ENCODE peak calls at places on chromosomes 12 and 14, in nine cellular contexts. One of them, this sample, is unnamed.

GRCh38 chr12:121632069-121632970 is 6.0 kb downstream of the ORAI1 start:
- DNase-seq in type B pancreatic cell: no peak
- DNase-seq in WERI-Rb-1: no peak
- DNase-seq in A549: no peak
- DNase-seq in psoas muscle: no peak
- DNase-seq in tibial artery: no peak
- DNase-seq in AG10803: no peak
- DNase-seq in epithelial cell of esophagus: no peak
- DNase-seq in uterus: no peak
- DNase-seq in this sample: no peak

GRCh38 chr12:89950421-89950820 is 241.8 kb upstream of the ATP2B1 start:
- DNase-seq in WERI-Rb-1: no peak
- DNase-seq in uterus: no peak
- DNase-seq in psoas muscle: no peak
- DNase-seq in AG10803: no peak
- DNase-seq in tibial artery: no peak
- DNase-seq in A549: no peak
- DNase-seq in type B pancreatic cell: no peak
- DNase-seq in epithelial cell of esophagus: no peak
- DNase-seq in this sample: no peak

GRCh38 chr12:53965251-53966069 is 7.5 kb upstream of the HOXC11 start:
- DNase-seq in A549: no peak
- DNase-seq in uterus: peak; percentile 71
- DNase-seq in tibial artery: peak; percentile 91
- DNase-seq in psoas muscle: no peak
- DNase-seq in WERI-Rb-1: no peak
- DNase-seq in epithelial cell of esophagus: no peak
- DNase-seq in type B pancreatic cell: no peak
- DNase-seq in AG10803: no peak
- DNase-seq in this sample: no peak

GRCh38 chr14:85217412-85217811 is 312.5 kb upstream of the FLRT2 start:
- DNase-seq in psoas muscle: no peak
- DNase-seq in AG10803: no peak
- DNase-seq in type B pancreatic cell: no peak
- DNase-seq in epithelial cell of esophagus: no peak
- DNase-seq in WERI-Rb-1: no peak
- DNase-seq in tibial artery: no peak
- DNase-seq in A549: no peak
- DNase-seq in uterus: no peak
- DNase-seq in this sample: no peak

GRCh38 chr12:117743746-117744145 is 225.0 kb downstream of the KSR2 start:
- DNase-seq in type B pancreatic cell: no peak
- DNase-seq in WERI-Rb-1: no peak
- DNase-seq in psoas muscle: no peak
- DNase-seq in uterus: no peak
- DNase-seq in epithelial cell of esophagus: no peak
- DNase-seq in tibial artery: no peak
- DNase-seq in A549: no peak
- DNase-seq in AG10803: no peak
- DNase-seq in this sample: no peak

GRCh38 chr14:78848234-78848820 is 678.2 kb downstream of the NRXN3 start:
- DNase-seq in tibial artery: no peak
- DNase-seq in uterus: no peak
- DNase-seq in A549: peak; percentile 18
- DNase-seq in type B pancreatic cell: no peak
- DNase-seq in AG10803: peak; percentile 9
- DNase-seq in WERI-Rb-1: peak; percentile 55
- DNase-seq in psoas muscle: no peak
- DNase-seq in epithelial cell of esophagus: peak; percentile 68
- DNase-seq in this sample: no peak

GRCh38 chr12:107057071-107057834 is 36.1 kb downstream of the CRY1 start:
- DNase-seq in epithelial cell of esophagus: peak; percentile 29
- DNase-seq in type B pancreatic cell: no peak
- DNase-seq in uterus: no peak
- DNase-seq in psoas muscle: no peak
- DNase-seq in tibial artery: no peak
- DNase-seq in AG10803: peak; percentile 49
- DNase-seq in A549: peak; percentile 2
- DNase-seq in WERI-Rb-1: no peak
- DNase-seq in this sample: no peak

GRCh38 chr14:58479975-58480374 is 52.5 kb downstream of the KIAA0586 start:
- DNase-seq in AG10803: no peak
- DNase-seq in epithelial cell of esophagus: no peak
- DNase-seq in tibial artery: no peak
- DNase-seq in psoas muscle: no peak
- DNase-seq in uterus: no peak
- DNase-seq in A549: no peak
- DNase-seq in type B pancreatic cell: no peak
- DNase-seq in WERI-Rb-1: no peak
- DNase-seq in this sample: no peak

GRCh38 chr14:35818346-35819115 is 7.6 kb upstream of the BRMS1L start:
- DNase-seq in A549: peak; percentile 57
- DNase-seq in epithelial cell of esophagus: peak; percentile 66
- DNase-seq in WERI-Rb-1: peak; percentile 37
- DNase-seq in type B pancreatic cell: no peak
- DNase-seq in uterus: no peak
- DNase-seq in tibial artery: no peak
- DNase-seq in AG10803: peak; percentile 41
- DNase-seq in psoas muscle: no peak
- DNase-seq in this sample: no peak

GRCh38 chr12:122871851-122872785 is 23.8 kb downstream of the VPS37B start:
- DNase-seq in type B pancreatic cell: no peak
- DNase-seq in uterus: peak; percentile 34
- DNase-seq in A549: no peak
- DNase-seq in WERI-Rb-1: peak; percentile 70
- DNase-seq in tibial artery: peak; percentile 85
- DNase-seq in psoas muscle: no peak
- DNase-seq in epithelial cell of esophagus: peak; percentile 92
- DNase-seq in AG10803: peak; percentile 87
- DNase-seq in this sample: peak; percentile 46

GRCh38 chr12:124967016-124967739 is 21.8 kb downstream of the DHX37 start:
- DNase-seq in type B pancreatic cell: no peak
- DNase-seq in WERI-Rb-1: no peak
- DNase-seq in epithelial cell of esophagus: no peak
- DNase-seq in A549: no peak
- DNase-seq in uterus: no peak
- DNase-seq in psoas muscle: no peak
- DNase-seq in tibial artery: no peak
- DNase-seq in AG10803: no peak
- DNase-seq in this sample: no peak

GRCh38 chr14:70281938-70282337 is 77.5 kb downstream of the COX16 start:
- DNase-seq in type B pancreatic cell: no peak
- DNase-seq in AG10803: no peak
- DNase-seq in A549: no peak
- DNase-seq in WERI-Rb-1: no peak
- DNase-seq in epithelial cell of esophagus: no peak
- DNase-seq in uterus: no peak
- DNase-seq in tibial artery: no peak
- DNase-seq in psoas muscle: no peak
- DNase-seq in this sample: no peak

GRCh38 chr12:14199455-14200199 is 165.9 kb upstream of the ATF7IP start:
- DNase-seq in epithelial cell of esophagus: no peak
- DNase-seq in psoas muscle: no peak
- DNase-seq in WERI-Rb-1: no peak
- DNase-seq in A549: no peak
- DNase-seq in uterus: no peak
- DNase-seq in AG10803: no peak
- DNase-seq in tibial artery: no peak
- DNase-seq in type B pancreatic cell: no peak
- DNase-seq in this sample: no peak

GRCh38 chr14:52834440-52834842 is 43.0 kb upstream of the GNPNAT1 start:
- DNase-seq in tibial artery: no peak
- DNase-seq in epithelial cell of esophagus: peak; percentile 68
- DNase-seq in AG10803: peak; percentile 78
- DNase-seq in WERI-Rb-1: no peak
- DNase-seq in type B pancreatic cell: no peak
- DNase-seq in uterus: no peak
- DNase-seq in psoas muscle: no peak
- DNase-seq in A549: peak; percentile 24
- DNase-seq in this sample: no peak

GRCh38 chr12:6336859-6337744 is 4.8 kb downstream of the TNFRSF1A start:
- DNase-seq in uterus: no peak
- DNase-seq in epithelial cell of esophagus: no peak
- DNase-seq in psoas muscle: no peak
- DNase-seq in tibial artery: no peak
- DNase-seq in A549: no peak
- DNase-seq in AG10803: no peak
- DNase-seq in type B pancreatic cell: no peak
- DNase-seq in WERI-Rb-1: no peak
- DNase-seq in this sample: no peak

GRCh38 chr12:6334940-6335450 is 6.9 kb downstream of the TNFRSF1A start:
- DNase-seq in WERI-Rb-1: no peak
- DNase-seq in type B pancreatic cell: no peak
- DNase-seq in epithelial cell of esophagus: no peak
- DNase-seq in A549: no peak
- DNase-seq in tibial artery: no peak
- DNase-seq in uterus: peak; percentile 39
- DNase-seq in psoas muscle: peak; percentile 32
- DNase-seq in AG10803: peak; percentile 65
- DNase-seq in this sample: no peak

GRCh38 chr12:6334359-6334758 is 7.5 kb downstream of the TNFRSF1A start:
- DNase-seq in WERI-Rb-1: no peak
- DNase-seq in tibial artery: no peak
- DNase-seq in A549: no peak
- DNase-seq in type B pancreatic cell: no peak
- DNase-seq in uterus: no peak
- DNase-seq in psoas muscle: no peak
- DNase-seq in epithelial cell of esophagus: no peak
- DNase-seq in AG10803: no peak
- DNase-seq in this sample: no peak

GRCh38 chr12:6336079-6336858 is 5.6 kb downstream of the TNFRSF1A start:
- DNase-seq in tibial artery: peak; percentile 95
- DNase-seq in psoas muscle: peak; percentile 96
- DNase-seq in AG10803: peak; percentile 100
- DNase-seq in WERI-Rb-1: peak; percentile 92
- DNase-seq in epithelial cell of esophagus: peak; percentile 99
- DNase-seq in uterus: peak; percentile 96
- DNase-seq in type B pancreatic cell: peak; percentile 85
- DNase-seq in A549: peak; percentile 99
- DNase-seq in this sample: no peak

GRCh38 chr12:6335451-6336078 is 6.3 kb downstream of the TNFRSF1A start:
- DNase-seq in uterus: peak; percentile 77
- DNase-seq in WERI-Rb-1: peak; percentile 80
- DNase-seq in psoas muscle: peak; percentile 84
- DNase-seq in epithelial cell of esophagus: peak; percentile 88
- DNase-seq in type B pancreatic cell: no peak
- DNase-seq in AG10803: peak; percentile 84
- DNase-seq in A549: peak; percentile 86
- DNase-seq in tibial artery: peak; percentile 85
- DNase-seq in this sample: no peak
- TF ChIP-seq CTCF in uterus: peak; percentile 54
- TF ChIP-seq CTCF in WERI-Rb-1: peak; percentile 93
- TF ChIP-seq CTCF in psoas muscle: peak; percentile 42
- TF ChIP-seq CTCF in epithelial cell of esophagus: peak; percentile 58
- TF ChIP-seq CTCF in type B pancreatic cell: peak; percentile 48
- TF ChIP-seq CTCF in AG10803: peak; percentile 71
- TF ChIP-seq CTCF in A549: peak; percentile 47
- TF ChIP-seq CTCF in tibial artery: peak; percentile 45
- TF ChIP-seq CTCF in this sample: no peak

GRCh38 chr12:49553512-49554088 is 14.3 kb downstream of the MCRS1 start:
- DNase-seq in type B pancreatic cell: no peak
- DNase-seq in WERI-Rb-1: peak; percentile 48
- DNase-seq in A549: peak; percentile 71
- DNase-seq in epithelial cell of esophagus: peak; percentile 70
- DNase-seq in psoas muscle: no peak
- DNase-seq in AG10803: no peak
- DNase-seq in tibial artery: no peak
- DNase-seq in uterus: no peak
- DNase-seq in this sample: no peak
- TF ChIP-seq CTCF in type B pancreatic cell: peak; percentile 52
- TF ChIP-seq CTCF in WERI-Rb-1: peak; percentile 67
- TF ChIP-seq CTCF in A549: peak; percentile 72
- TF ChIP-seq CTCF in epithelial cell of esophagus: peak; percentile 82
- TF ChIP-seq CTCF in psoas muscle: peak; percentile 23
- TF ChIP-seq CTCF in AG10803: peak; percentile 25
- TF ChIP-seq CTCF in tibial artery: no peak
- TF ChIP-seq CTCF in uterus: no peak
- TF ChIP-seq CTCF in this sample: no peak

DNA sequence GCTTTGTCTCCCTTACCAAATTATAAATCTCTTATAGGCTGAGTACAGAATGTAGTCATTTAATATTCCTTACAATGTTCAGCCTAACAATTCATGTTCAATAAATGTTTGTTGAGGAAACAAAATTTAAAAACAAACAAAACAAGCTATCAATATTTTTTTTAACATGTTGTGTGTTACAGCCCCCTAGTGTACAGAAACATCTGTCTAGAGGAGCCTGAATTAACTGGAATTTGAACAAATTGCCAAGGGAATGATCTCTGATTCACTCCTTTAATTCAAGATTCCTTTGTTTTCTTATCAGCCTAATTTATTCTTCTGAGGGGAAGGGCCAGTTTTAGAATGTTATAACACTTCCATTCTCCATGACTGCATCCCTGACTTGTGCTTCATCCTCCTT is 127.1 kb downstream of the CMAS start:
- DNase-seq in uterus: no peak
- DNase-seq in epithelial cell of esophagus: peak; percentile 24
- DNase-seq in tibial artery: no peak
- DNase-seq in type B pancreatic cell: no peak
- DNase-seq in psoas muscle: no peak
- DNase-seq in A549: peak; percentile 3
- DNase-seq in WERI-Rb-1: no peak
- DNase-seq in AG10803: no peak
- DNase-seq in this sample: no peak
- TF ChIP-seq CTCF in uterus: no peak
- TF ChIP-seq CTCF in epithelial cell of esophagus: peak; percentile 11
- TF ChIP-seq CTCF in tibial artery: no peak
- TF ChIP-seq CTCF in type B pancreatic cell: no peak
- TF ChIP-seq CTCF in psoas muscle: no peak
- TF ChIP-seq CTCF in A549: no peak
- TF ChIP-seq CTCF in WERI-Rb-1: no peak
- TF ChIP-seq CTCF in AG10803: no peak
- TF ChIP-seq CTCF in this sample: no peak

DNA sequence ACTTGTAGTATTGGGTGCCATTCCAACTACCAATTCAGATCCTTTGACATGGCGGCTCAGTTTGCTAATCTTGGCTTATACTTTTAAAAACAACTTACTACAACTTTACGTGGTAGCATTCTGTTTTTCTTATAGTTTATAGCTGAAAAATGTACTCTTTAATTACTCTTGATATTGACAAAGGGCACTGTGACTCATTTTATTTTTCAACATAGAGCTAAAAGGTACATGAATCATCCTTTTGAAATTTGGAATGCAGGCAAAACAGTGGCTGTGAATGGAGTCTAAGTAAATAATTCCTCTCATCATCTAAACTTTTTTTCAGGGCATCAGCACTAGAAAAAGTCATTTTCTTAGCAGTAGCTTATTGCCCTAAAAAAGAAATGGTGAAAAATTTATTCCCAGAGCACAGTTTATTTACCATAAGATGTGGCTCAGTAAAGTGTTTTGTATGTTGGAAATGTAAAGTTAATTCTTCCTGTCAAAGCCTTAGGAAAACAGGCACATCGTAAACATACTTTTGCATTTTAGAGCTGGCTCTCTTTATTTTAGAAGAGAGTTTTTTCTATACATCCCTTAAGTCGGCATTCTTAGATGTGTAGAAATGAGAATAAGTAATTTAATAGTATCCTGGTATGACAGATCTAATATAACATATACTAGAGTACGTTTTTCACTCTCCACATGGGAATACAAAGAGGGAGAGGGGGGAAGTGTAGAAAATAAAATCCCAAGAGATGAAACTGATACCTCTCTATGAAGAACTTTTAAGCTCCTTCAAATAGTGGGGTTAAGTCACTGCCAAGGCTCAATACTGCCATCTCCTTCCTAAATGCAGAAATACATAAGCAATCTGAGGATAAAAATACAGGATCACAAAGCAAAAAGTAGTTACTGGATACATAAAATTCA is 55.2 kb downstream of the SLC25A21 start:
- DNase-seq in uterus: no peak
- DNase-seq in AG10803: peak; percentile 62
- DNase-seq in tibial artery: no peak
- DNase-seq in type B pancreatic cell: no peak
- DNase-seq in A549: peak; percentile 40
- DNase-seq in WERI-Rb-1: no peak
- DNase-seq in epithelial cell of esophagus: peak; percentile 85
- DNase-seq in psoas muscle: no peak
- DNase-seq in this sample: no peak
- TF ChIP-seq CTCF in uterus: no peak
- TF ChIP-seq CTCF in AG10803: peak; percentile 69
- TF ChIP-seq CTCF in tibial artery: peak; percentile 54
- TF ChIP-seq CTCF in type B pancreatic cell: no peak
- TF ChIP-seq CTCF in A549: peak; percentile 65
- TF ChIP-seq CTCF in WERI-Rb-1: no peak
- TF ChIP-seq CTCF in epithelial cell of esophagus: peak; percentile 74
- TF ChIP-seq CTCF in psoas muscle: no peak
- TF ChIP-seq CTCF in this sample: no peak

This sample was measured in activated B cell treated with CpG ODN at 0.5 μM for 24 hours.